ENCODE peak calls at places on chromosomes 5 and 9, in six cellular contexts. G is AG09309, Y is IMR-90, M is lung, F is MV-4-11, V is NCI-H345. Z is an unnamed sample.
A peak's percentile ranks its signal among the peaks of the same experiment; 100 is the strongest.

GRCh38 chr5:34411470-34412346 is 244.4 kb upstream of the RAI14 start:
- DNase-seq in G (no peak), Y (peak; percentile 47), M (no peak), F (no peak), V (peak; percentile 46), Z (peak; percentile 77)

GRCh38 chr9:129609486-129610192 is 11.3 kb downstream of the C9orf50 start:
- DNase-seq in G (no peak), Y (no peak), M (peak; percentile 39), F (peak; percentile 18), V (no peak), Z (no peak)

GRCh38 chr5:179115845-179116524 is 55.8 kb downstream of the ZNF354C start:
- DNase-seq in G (no peak), Y (no peak), M (peak; percentile 15), F (no peak), V (no peak), Z (no peak)

GRCh38 chr5:33641722-33642505 is 201.1 kb downstream of the TARS1 start:
- DNase-seq in G (peak; percentile 69), Y (peak; percentile 50), M (no peak), F (no peak), V (no peak), Z (peak; percentile 20)

GRCh38 chr5:74231697-74232096 is 408.8 kb downstream of the ENC1 start:
- DNase-seq in G (no peak), Y (no peak), M (no peak), F (no peak), V (no peak), Z (peak; percentile 25)

GRCh38 chr5:138369706-138370105 is 17.2 kb downstream of the KDM3B start:
- DNase-seq in G (no peak), Y (no peak), M (no peak), F (peak; percentile 94), V (no peak), Z (no peak)

GRCh38 chr5:135467051-135467625 is 15.0 kb upstream of the TIFAB start:
- DNase-seq in G (no peak), Y (no peak), M (no peak), F (no peak), V (no peak), Z (no peak)

GRCh38 chr9:116112236-116112635 is 41.4 kb upstream of the PAPPA start:
- DNase-seq in G (no peak), Y (peak; percentile 31), M (no peak), F (no peak), V (no peak), Z (peak; percentile 46)

GRCh38 chr5:149677721-149678120 is 52.4 kb upstream of the PPARGC1B start:
- DNase-seq in G (no peak), Y (no peak), M (peak; percentile 36), F (peak; percentile 95), V (no peak), Z (no peak)

GRCh38 chr5:177980776-177981175 is 15.3 kb downstream of the PROP1 start:
- DNase-seq in G (no peak), Y (no peak), M (no peak), F (no peak), V (no peak), Z (no peak)

GRCh38 chr5:10863763-10864383 is 102.8 kb upstream of the DAP start:
- DNase-seq in G (no peak), Y (peak; percentile 36), M (peak; percentile 56), F (peak; percentile 41), V (peak; percentile 11), Z (peak; percentile 34)

GRCh38 chr5:143635146-143635752 is 176.7 kb upstream of the HMHB1 start:
- DNase-seq in G (no peak), Y (peak; percentile 78), M (peak; percentile 41), F (no peak), V (no peak), Z (peak; percentile 29)

GRCh38 chr5:97478513-97478912 is 295.5 kb upstream of the RIOK2 start:
- DNase-seq in G (no peak), Y (no peak), M (no peak), F (no peak), V (no peak), Z (peak; percentile 61)

GRCh38 chr5:170743876-170744212 is 39.7 kb upstream of the GABRP start:
- DNase-seq in G (no peak), Y (no peak), M (no peak), F (no peak), V (no peak), Z (no peak)

GRCh38 chr5:133994297-133994989 is 10.3 kb downstream of the VDAC1 start:
- DNase-seq in G (no peak), Y (no peak), M (no peak), F (no peak), V (no peak), Z (no peak)

Z was measured in LHCN-M2.